ENCODE peak calls at places on chromosomes 3 and 15, in five cellular contexts. E is colonic mucosa; Z is psoas muscle; B is effector memory CD4-positive, alpha-beta T cell; N is A172. I is an unnamed sample.

GRCh38 chr3:107450254-107450653 is 72.5 kb upstream of the BBX start:
- DNase-seq in E (no peak), Z (no peak), B (no peak), N (no peak), I (no peak)

GRCh38 chr3:31532587-31533168 is at the start of gene STT3B:
- DNase-seq in E (peak), Z (peak), B (no peak), N (peak), I (peak)

GRCh38 chr15:23503546-23503945 is 56.5 kb upstream of the GOLGA6L2 start:
- DNase-seq in E (no peak), Z (no peak), B (no peak), N (no peak), I (no peak)

GRCh38 chr3:110126065-110126464 is 788.7 kb upstream of the DPPA4 start:
- DNase-seq in E (no peak), Z (no peak), B (no peak), N (no peak), I (no peak)

GRCh38 chr15:69713726-69714559 is 261.3 kb downstream of the RPLP1 start:
- DNase-seq in E (peak), Z (no peak), B (peak), N (peak), I (peak)

GRCh38 chr3:27749640-27750039 is 27.5 kb upstream of the EOMES start:
- DNase-seq in E (no peak), Z (no peak), B (no peak), N (peak), I (no peak)

GRCh38 chr3:81395739-81396138 is 365.7 kb downstream of the GBE1 start:
- DNase-seq in E (no peak), Z (no peak), B (no peak), N (no peak), I (no peak)

GRCh38 chr3:113531826-113532697 is at the start of gene SIDT1:
- DNase-seq in E (peak), Z (no peak), B (peak), N (peak), I (peak)

GRCh38 chr15:100968043-100968966 is 49.1 kb downstream of the LRRK1 start:
- DNase-seq in E (no peak), Z (no peak), B (no peak), N (peak), I (no peak)

GRCh38 chr15:56775632-56776031 is 42.3 kb upstream of the ZNF280D start:
- DNase-seq in E (no peak), Z (no peak), B (no peak), N (no peak), I (no peak)

GRCh38 chr3:171396048-171396447 is 64.2 kb downstream of the TNIK start:
- DNase-seq in E (no peak), Z (no peak), B (no peak), N (no peak), I (no peak)

GRCh38 chr3:124663690-124664089 is 66.6 kb upstream of the UMPS start:
- DNase-seq in E (no peak), Z (no peak), B (no peak), N (peak), I (no peak)

GRCh38 chr3:39216176-39216790 is 23.9 kb upstream of the XIRP1 start:
- DNase-seq in E (no peak), Z (no peak), B (no peak), N (no peak), I (peak)

GRCh38 chr3:177523072-177523675 is 325.9 kb upstream of the TBL1XR1 start:
- DNase-seq in E (no peak), Z (no peak), B (no peak), N (no peak), I (no peak)

GRCh38 chr3:113249111-113249510 is 37.8 kb downstream of the BOC start:
- DNase-seq in E (no peak), Z (peak), B (no peak), N (peak), I (no peak)

GRCh38 chr3:52019352-52020080 is 23.8 kb upstream of the RPL29 start:
- DNase-seq in E (no peak), Z (peak), B (no peak), N (no peak), I (no peak)

GRCh38 chr15:100373037-100373896 is 31.5 kb upstream of the ADAMTS17 start:
- DNase-seq in E (no peak), Z (peak), B (no peak), N (no peak), I (no peak)

GRCh38 chr15:67033521-67033920 is 31.9 kb upstream of the SMAD3 start:
- DNase-seq in E (no peak), Z (no peak), B (no peak), N (no peak), I (no peak)

GRCh38 chr3:50156991-50157493 is 1.9 kb downstream of the SEMA3F start:
- DNase-seq in E (peak), Z (no peak), B (no peak), N (no peak), I (no peak)

GRCh38 chr3:179526989-179527391 is 35.7 kb upstream of the ACTL6A start:
- DNase-seq in E (peak), Z (peak), B (no peak), N (peak), I (no peak)

GRCh38 chr3:48194446-48195071 is 6.3 kb upstream of the CDC25A start:
- DNase-seq in E (peak), Z (peak), B (no peak), N (peak), I (no peak)

GRCh38 chr3:128040041-128040440 is 12.2 kb upstream of the SEC61A1 start:
- DNase-seq in E (no peak), Z (no peak), B (no peak), N (no peak), I (no peak)

GRCh38 chr15:96553006-96553405 is 222.5 kb downstream of the NR2F2 start:
- DNase-seq in E (no peak), Z (no peak), B (no peak), N (peak), I (no peak)

GRCh38 chr3:197791120-197792018 is at the start of gene LRCH3:
- DNase-seq in E (peak), Z (peak), B (peak), N (peak), I (peak)

GRCh38 chr15:38893920-38894259 is 329.3 kb upstream of the RASGRP1 start:
- DNase-seq in E (no peak), Z (no peak), B (no peak), N (no peak), I (no peak)

GRCh38 chr3:33808559-33808958 is 10.1 kb downstream of the PDCD6IP start:
- DNase-seq in E (no peak), Z (no peak), B (no peak), N (no peak), I (no peak)

GRCh38 chr3:179558742-179559364 is 3.9 kb upstream of the ACTL6A start:
- DNase-seq in E (peak), Z (peak), B (no peak), N (peak), I (no peak)

GRCh38 chr15:63833246-63833696 is 477 bp downstream of the HERC1 start:
- DNase-seq in E (peak), Z (peak), B (no peak), N (no peak), I (no peak)

GRCh38 chr3:105006164-105006563 is 360.5 kb upstream of the ALCAM start:
- DNase-seq in E (no peak), Z (no peak), B (no peak), N (no peak), I (no peak)

GRCh38 chr3:66997560-66998074 is 490 bp upstream of the KBTBD8 start:
- DNase-seq in E (peak), Z (peak), B (no peak), N (peak), I (no peak)

GRCh38 chr15:63605816-63606215 is 8.6 kb downstream of the FBXL22 start:
- DNase-seq in E (no peak), Z (no peak), B (no peak), N (no peak), I (no peak)

GRCh38 chr15:58383876-58384275 is 47.9 kb upstream of the LIPC start:
- DNase-seq in E (no peak), Z (no peak), B (no peak), N (no peak), I (no peak)

GRCh38 chr3:51676102-51676640 is 5.1 kb downstream of the TEX264 start:
- DNase-seq in E (no peak), Z (no peak), B (no peak), N (no peak), I (no peak)